ENCODE peak calls at places on chromosomes 6 and 20, in four cellular contexts. D is AG10803, W is choroid plexus epithelial cell, A is PC-3. F is an unnamed sample.
A peak's percentile ranks its signal among the peaks of the same experiment; 100 is the strongest.

GRCh38 chr20:63628246-63628975 is 1.5 kb upstream of the GMEB2 start:
- DNase-seq in A (peak; percentile 90), W (peak; percentile 81), D (peak; percentile 74), F (peak; percentile 69)

GRCh38 chr6:11585426-11586016 is 48.0 kb downstream of the TMEM170B start:
- DNase-seq in A (peak; percentile 80), D (peak; percentile 63), W (peak; percentile 82), F (no peak)

GRCh38 chr6:129866256-129866655 is 5.1 kb upstream of the TMEM244 start:
- DNase-seq in D (no peak), W (no peak), A (no peak), F (no peak)

GRCh38 chr6:114049367-114049966 is 78.5 kb upstream of the HDAC2 start:
- DNase-seq in D (peak; percentile 21), W (peak; percentile 45), A (no peak), F (no peak)

GRCh38 chr20:48962976-48963730 is 41.6 kb downstream of the ARFGEF2 start:
- DNase-seq in D (no peak), A (no peak), W (no peak), F (no peak)

GRCh38 chr20:57810511-57811372 is 100.9 kb upstream of the PMEPA1 start:
- DNase-seq in W (peak; percentile 19), D (no peak), A (peak; percentile 50), F (no peak)

GRCh38 chr20:4243071-4243470 is 227.7 kb upstream of the RNF24 start:
- DNase-seq in W (no peak), D (no peak), A (no peak), F (no peak)

GRCh38 chr6:157758516-157759023 is 64.5 kb upstream of the SNX9 start:
- DNase-seq in W (no peak), A (no peak), D (no peak), F (no peak)

GRCh38 chr6:27617700-27618689 is 145.1 kb upstream of the ZNF184 start:
- DNase-seq in A (peak; percentile 73), D (peak; percentile 24), W (peak; percentile 60), F (no peak)

GRCh38 chr6:151107897-151108427 is 131.8 kb upstream of the AKAP12 start:
- DNase-seq in W (no peak), D (no peak), A (no peak), F (no peak)

GRCh38 chr6:33927551-33927950 is 123.7 kb upstream of the MLN start:
- DNase-seq in A (peak; percentile 22), D (peak; percentile 82), W (peak; percentile 62), F (no peak)

GRCh38 chr20:18272451-18272850 is 15.9 kb upstream of the ZNF133 start:
- DNase-seq in D (peak; percentile 36), W (peak; percentile 46), A (peak; percentile 19), F (no peak)

GRCh38 chr20:61688411-61688810 is 377.3 kb downstream of the TAF4 start:
- DNase-seq in D (no peak), W (no peak), A (no peak), F (no peak)

GRCh38 chr6:81995548-81996289 is 243.2 kb upstream of the TENT5A start:
- DNase-seq in D (peak; percentile 78), W (peak; percentile 59), A (peak; percentile 72), F (no peak)

GRCh38 chr6:113584767-113585166 is 272.4 kb upstream of the MARCKS start:
- DNase-seq in D (no peak), W (no peak), A (no peak), F (no peak)

GRCh38 chr20:53934421-53935352 is 135.7 kb downstream of the BCAS1 start:
- DNase-seq in A (peak; percentile 40), D (peak; percentile 95), W (peak; percentile 91), F (no peak)

GRCh38 chr6:292506-293184 is 358 bp downstream of the DUSP22 start:
- DNase-seq in A (peak; percentile 36), D (peak; percentile 37), W (peak; percentile 36), F (peak; percentile 85)

GRCh38 chr6:156242206-156242605 is 535.0 kb upstream of the ARID1B start:
- DNase-seq in D (no peak), A (no peak), W (no peak), F (no peak)

GRCh38 chr6:165726915-165727314 is 63.9 kb upstream of the PDE10A start:
- DNase-seq in W (peak; percentile 64), D (no peak), A (no peak), F (no peak)
- H3K4me3 ChIP-seq in W (peak overlapping the region; percentile 35), D (no peak overlapping the region), A (no peak overlapping the region), F (no peak overlapping the region)

DNA sequence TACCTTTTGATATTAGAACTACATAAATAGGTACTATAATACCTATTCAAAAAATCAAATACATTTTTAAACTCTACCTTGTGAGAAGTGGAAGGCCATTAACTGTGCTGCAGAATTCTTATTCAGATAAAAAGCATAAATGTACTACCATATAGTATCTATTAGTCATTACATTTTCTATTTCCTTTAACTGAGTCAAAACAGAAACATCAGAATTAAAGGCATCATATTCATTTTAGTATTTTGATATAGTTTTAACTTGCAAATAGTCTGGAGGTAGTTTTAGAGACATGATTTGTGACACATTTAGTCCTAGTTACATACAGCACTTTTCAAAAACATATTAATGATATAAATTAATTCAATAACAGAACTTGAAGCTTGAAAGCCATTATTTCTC is 39.9 kb upstream of the TAB2 start:
- DNase-seq in W (no peak), A (no peak), D (no peak), F (no peak)
- H3K4me3 ChIP-seq in W (no peak overlapping the region), A (no peak overlapping the region), D (no peak overlapping the region), F (no peak overlapping the region)

DNA sequence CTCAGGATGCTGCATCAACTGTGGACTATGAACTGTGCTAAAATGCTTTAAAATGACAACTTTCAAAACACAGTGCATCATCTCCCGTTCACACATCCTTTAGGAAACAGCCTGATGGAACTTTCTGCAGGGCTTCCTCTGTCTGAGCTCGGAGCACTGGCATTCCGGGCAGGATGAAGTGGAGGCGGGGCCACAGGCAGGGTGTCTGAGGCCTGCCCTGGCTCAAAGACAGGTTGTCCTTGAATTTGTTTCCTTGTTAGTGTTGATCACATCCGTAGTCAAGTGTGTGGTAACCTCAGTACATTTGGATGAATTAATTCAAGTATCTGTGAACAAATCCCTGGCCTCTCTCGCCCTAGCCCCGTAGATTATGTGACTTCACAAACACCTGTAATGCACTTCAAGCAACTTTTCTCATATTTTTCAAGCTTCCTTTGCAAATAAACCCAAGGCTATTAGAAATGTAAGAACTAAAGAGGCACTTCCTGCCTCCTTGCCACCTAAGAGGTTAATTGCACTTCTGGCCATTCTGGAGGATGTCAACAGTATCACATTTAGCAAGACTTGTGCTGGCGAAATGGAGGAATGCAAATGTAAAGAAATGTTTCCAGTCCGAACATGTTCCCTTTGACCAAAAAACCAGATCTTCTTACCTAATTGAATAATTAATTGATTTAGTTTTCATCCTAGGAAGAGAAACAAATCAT is 3.1 kb downstream of the CD93 start:
- DNase-seq in A (no peak), W (no peak), D (no peak), F (peak; percentile 84)
- H3K4me3 ChIP-seq in A (no peak overlapping the region), W (no peak overlapping the region), D (no peak overlapping the region), F (no peak overlapping the region)

DNA sequence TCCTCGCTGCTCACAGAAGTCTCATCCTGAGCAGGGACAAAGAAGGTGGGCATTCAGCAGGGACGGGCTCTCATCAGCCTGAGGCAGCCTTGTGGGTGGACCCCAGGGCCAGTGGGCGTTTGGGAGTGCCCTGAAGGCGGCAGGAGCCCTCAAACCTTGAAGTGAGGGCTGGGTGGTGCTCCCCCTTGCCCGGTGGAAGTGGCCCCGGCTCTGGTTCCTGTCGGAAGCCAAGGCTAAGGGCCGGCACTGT is 110.5 kb downstream of the NOL4L start:
- DNase-seq in W (no peak), A (no peak), D (no peak), F (no peak)
- H3K4me3 ChIP-seq in W (peak overlapping the region; percentile 42), A (peak overlapping the region; percentile 51), D (peak overlapping the region; percentile 60), F (no peak overlapping the region)

GRCh38 chr20:21509597-21510331 is 4.1 kb downstream of the NKX2-2 start:
- DNase-seq in W (peak; percentile 34), D (peak; percentile 73), A (no peak), F (no peak)

GRCh38 chr20:21511485-21511849 is 2.4 kb downstream of the NKX2-2 start:
- DNase-seq in W (no peak), D (no peak), A (no peak), F (no peak)

GRCh38 chr20:21510995-21511394 is 2.9 kb downstream of the NKX2-2 start:
- DNase-seq in D (no peak), W (no peak), A (no peak), F (no peak)

GRCh38 chr20:21509079-21509596 is 4.7 kb downstream of the NKX2-2 start:
- DNase-seq in D (no peak), W (no peak), A (no peak), F (no peak)

GRCh38 chr20:21510414-21510971 is 3.4 kb downstream of the NKX2-2 start:
- DNase-seq in W (no peak), A (no peak), D (peak; percentile 14), F (no peak)
- H3K4me3 ChIP-seq in W (peak overlapping the region; percentile 45), A (no peak overlapping the region), D (peak overlapping the region; percentile 51), F (no peak overlapping the region)

GRCh38 chr20:45340236-45340847 is 7.9 kb downstream of the SDC4 start:
- DNase-seq in D (no peak), A (no peak), W (no peak), F (no peak)

GRCh38 chr20:45340951-45341350 is 7.3 kb downstream of the SDC4 start:
- DNase-seq in W (no peak), A (no peak), D (no peak), F (no peak)

GRCh38 chr20:45342863-45343444 is 5.3 kb downstream of the SDC4 start:
- DNase-seq in W (no peak), D (no peak), A (no peak), F (no peak)

GRCh38 chr20:45341939-45342862 is 6.0 kb downstream of the SDC4 start:
- DNase-seq in A (peak; percentile 72), W (peak; percentile 73), D (no peak), F (peak; percentile 72)

DNA sequence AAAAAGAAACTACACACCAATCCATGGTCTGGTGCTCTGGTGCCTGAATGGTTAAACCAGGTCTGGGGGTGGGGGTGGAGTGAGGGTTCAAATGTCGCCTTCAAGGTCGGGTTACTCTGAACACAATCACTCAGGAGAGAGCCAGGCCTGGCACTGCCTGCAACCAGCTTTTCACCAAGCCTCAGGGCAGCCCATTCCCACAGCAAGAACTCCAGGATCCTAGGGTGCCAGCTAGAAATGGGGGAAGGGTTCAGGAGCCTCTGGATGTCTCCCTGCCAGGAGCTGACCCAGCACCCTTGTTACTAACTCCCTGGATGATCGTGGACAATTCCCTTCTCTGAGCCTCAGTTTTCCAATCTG is 6.7 kb downstream of the SDC4 start:
- DNase-seq in D (no peak), W (no peak), A (no peak), F (no peak)
- H3K4me3 ChIP-seq in D (peak overlapping the region; percentile 97), W (peak overlapping the region; percentile 19), A (peak overlapping the region; percentile 61), F (no peak overlapping the region)